ENCODE peak calls at places on chromosomes 12 and 14, in seven cellular contexts. F, T, M, N, S, D and E are unnamed samples.

GRCh38 chr12:47551426-47551851 is 154.4 kb downstream of the RPAP3 start:
- DNase-seq in N (no peak), S (no peak), T (no peak), D (no peak), F (peak), M (peak), E (no peak)

GRCh38 chr14:90999299-90999698 is 61.1 kb downstream of the RPS6KA5 start:
- DNase-seq in M (no peak), F (no peak), N (no peak), T (no peak), D (no peak), S (no peak), E (no peak)

GRCh38 chr14:32727827-32728226 is 210.9 kb upstream of the NPAS3 start:
- DNase-seq in N (no peak), T (no peak), F (no peak), D (no peak), S (no peak), M (no peak), E (no peak)

GRCh38 chr12:49144384-49144783 is 13.2 kb upstream of the TUBA1B start:
- DNase-seq in M (no peak), N (no peak), S (no peak), F (no peak), D (no peak), T (no peak), E (no peak)

GRCh38 chr14:96095581-96096476 is 56.7 kb downstream of the C14orf132 start:
- DNase-seq in N (peak), D (peak), T (no peak), S (no peak), F (peak), M (no peak), E (peak)

GRCh38 chr12:51926718-51927117 is 19.4 kb downstream of the ACVRL1 start:
- DNase-seq in F (peak), N (peak), S (no peak), D (peak), T (peak), M (no peak), E (no peak)

GRCh38 chr12:95918194-95918993 is 24.0 kb downstream of the CCDC38 start:
- DNase-seq in M (peak), T (peak), N (peak), S (peak), D (no peak), F (peak), E (no peak)

GRCh38 chr12:123097521-123098084 is 53.3 kb downstream of the PITPNM2 start:
- DNase-seq in T (no peak), N (no peak), M (no peak), S (no peak), F (no peak), D (no peak), E (no peak)

GRCh38 chr12:40942326-40942725 is 245.8 kb upstream of the PDZRN4 start:
- DNase-seq in S (no peak), D (no peak), N (peak), F (peak), T (no peak), M (no peak), E (no peak)

GRCh38 chr12:6647083-6647604 is at the start of gene ACRBP:
- DNase-seq in N (no peak), T (peak), M (peak), S (peak), F (peak), D (peak), E (no peak)

GRCh38 chr14:96497087-96497486 is 5.1 kb upstream of the PAPOLA start:
- DNase-seq in T (no peak), S (no peak), M (no peak), N (no peak), F (no peak), D (no peak), E (no peak)

GRCh38 chr12:6494351-6494743 is 445 bp downstream of the NCAPD2 start:
- DNase-seq in F (no peak), M (no peak), N (no peak), S (no peak), T (no peak), D (no peak), E (no peak)

GRCh38 chr12:132510746-132511477 is 21.0 kb downstream of the FBRSL1 start:
- DNase-seq in S (no peak), M (no peak), F (no peak), N (no peak), T (no peak), D (no peak), E (no peak)

GRCh38 chr12:68959457-68960161 is 26.6 kb upstream of the CPM start:
- DNase-seq in F (no peak), S (no peak), T (no peak), M (no peak), D (no peak), N (no peak), E (no peak)

GRCh38 chr12:116426391-116427136 is 132.6 kb upstream of the MAP1LC3B2 start:
- DNase-seq in M (peak), T (peak), S (peak), F (peak), N (peak), D (no peak), E (peak)

GRCh38 chr12:51323317-51323960 is 535 bp downstream of the BIN2 start:
- DNase-seq in M (no peak), N (no peak), T (no peak), D (no peak), S (no peak), F (no peak), E (no peak)

GRCh38 chr12:102833687-102834435 is 83.2 kb downstream of the PAH start:
- DNase-seq in F (no peak), T (no peak), S (no peak), D (no peak), M (no peak), N (peak), E (no peak)

GRCh38 chr12:56631790-56632700 is 1.9 kb upstream of the BAZ2A start:
- DNase-seq in M (peak), T (peak), D (peak), N (peak), S (peak), F (peak), E (no peak)

GRCh38 chr12:102960766-102961487 is 3.5 kb downstream of the ASCL1 start:
- DNase-seq in T (no peak), S (no peak), N (no peak), M (no peak), D (no peak), F (no peak), E (no peak)

GRCh38 chr14:69987416-69988144 is 108.4 kb downstream of the SMOC1 start:
- DNase-seq in M (no peak), D (no peak), T (no peak), S (no peak), N (no peak), F (no peak), E (no peak)

GRCh38 chr12:124616394-124617343 is 49.3 kb upstream of the NCOR2 start:
- DNase-seq in F (no peak), M (no peak), S (no peak), T (no peak), N (no peak), D (no peak), E (no peak)

GRCh38 chr14:93114713-93115068 is 1.0 kb downstream of the ITPK1 start:
- DNase-seq in N (no peak), M (no peak), T (no peak), F (no peak), D (no peak), S (no peak), E (no peak)

DNA sequence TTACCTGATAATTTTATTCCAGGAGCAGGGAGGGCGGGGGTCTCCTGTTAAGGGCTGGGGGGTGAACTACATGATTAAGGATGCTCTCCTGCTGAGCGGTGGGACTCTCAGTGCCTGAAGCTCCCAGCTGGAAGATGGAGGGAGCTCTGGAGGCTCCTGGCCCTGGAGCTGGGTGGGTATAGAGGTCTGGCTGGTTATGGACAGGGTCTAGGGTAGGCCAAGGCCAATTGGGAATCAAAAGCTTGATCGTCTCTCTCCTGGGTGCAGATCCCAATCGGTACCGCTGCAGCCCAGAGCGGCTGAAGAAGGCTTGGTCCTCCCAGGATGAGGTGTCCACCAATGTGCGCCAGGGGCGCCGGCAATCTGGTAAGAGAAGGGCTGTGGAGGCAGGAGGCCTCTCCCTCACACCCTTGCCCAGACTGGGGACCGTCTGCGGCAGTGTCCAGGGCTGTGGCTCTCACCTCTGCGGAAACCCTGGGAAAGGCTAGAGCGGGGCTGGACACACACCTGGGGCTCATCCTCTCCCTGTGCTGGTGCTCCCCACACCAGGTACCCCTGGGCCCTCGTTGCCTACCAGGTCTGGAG is 28.4 kb downstream of the PLEKHG3 start:
- DNase-seq in S (no peak), F (no peak), D (no peak), T (no peak), N (no peak), M (no peak), E (no peak)
- TF ChIP-seq POLR2A in S (no peak), F (no peak), D (no peak), T (no peak), N (no peak), M (no peak), E (no peak)

GRCh38 chr14:31026395-31027096 is 367 bp upstream of the STRN3 start:
- DNase-seq in D (peak), T (peak), M (peak), F (peak), N (peak), S (peak), E (peak)
- TF ChIP-seq POLR2A in D (peak), T (peak), M (peak), F (peak), N (no peak), S (no peak), E (peak)

GRCh38 chr14:100333867-100334266 is 10.7 kb downstream of the SLC25A47 start:
- DNase-seq in S (no peak), M (no peak), F (no peak), D (no peak), N (no peak), T (no peak), E (no peak)
- TF ChIP-seq POLR2A in S (no peak), M (no peak), F (no peak), D (no peak), N (no peak), T (no peak), E (no peak)

GRCh38 chr14:74941676-74942097 is 13.7 kb downstream of the PGF start:
- DNase-seq in F (peak), T (peak), M (no peak), S (peak), D (no peak), N (no peak), E (no peak)
- TF ChIP-seq POLR2A in F (no peak), T (no peak), M (no peak), S (no peak), D (no peak), N (no peak), E (no peak)

GRCh38 chr14:21671371-21671770 is 2.2 kb downstream of the OR4E1 start:
- DNase-seq in D (no peak), N (no peak), S (no peak), M (no peak), T (peak), F (no peak), E (no peak)
- TF ChIP-seq POLR2A in D (no peak), N (no peak), S (no peak), M (no peak), T (no peak), F (no peak), E (no peak)